ENCODE peak calls at places on chromosomes 7 and 10, in seven cellular contexts. One of them, this sample, is unnamed.

GRCh38 chr7:108037748-108038147 is 34.8 kb upstream of the LAMB1 start:
- DNase-seq in H1: no peak
- DNase-seq in H9: no peak
- DNase-seq in IMR-90: no peak
- DNase-seq in trophoblast cell: no peak
- DNase-seq in mesenchymal stem cell: no peak
- DNase-seq in mesendoderm: no peak
- DNase-seq in this sample: no peak

GRCh38 chr7:2968616-2969397 is 74.9 kb downstream of the CARD11 start:
- DNase-seq in H1: no peak
- DNase-seq in mesenchymal stem cell: no peak
- DNase-seq in trophoblast cell: no peak
- DNase-seq in H9: no peak
- DNase-seq in IMR-90: no peak
- DNase-seq in mesendoderm: no peak
- DNase-seq in this sample: no peak

GRCh38 chr10:74502963-74503608 is 323.3 kb upstream of the KAT6B start:
- DNase-seq in mesenchymal stem cell: peak
- DNase-seq in IMR-90: peak
- DNase-seq in mesendoderm: peak
- DNase-seq in H1: no peak
- DNase-seq in H9: no peak
- DNase-seq in trophoblast cell: no peak
- DNase-seq in this sample: no peak

GRCh38 chr10:75165684-75166622 is 44.6 kb upstream of the VDAC2 start:
- DNase-seq in H9: no peak
- DNase-seq in H1: no peak
- DNase-seq in trophoblast cell: no peak
- DNase-seq in IMR-90: peak
- DNase-seq in mesendoderm: no peak
- DNase-seq in mesenchymal stem cell: no peak
- DNase-seq in this sample: no peak

GRCh38 chr10:14653271-14654161 is 121.2 kb downstream of the FAM107B start:
- DNase-seq in mesendoderm: peak
- DNase-seq in IMR-90: peak
- DNase-seq in trophoblast cell: peak
- DNase-seq in mesenchymal stem cell: peak
- DNase-seq in H9: peak
- DNase-seq in H1: no peak
- DNase-seq in this sample: peak

GRCh38 chr10:127216786-127217185 is 20.4 kb upstream of the INSYN2A start:
- DNase-seq in H1: no peak
- DNase-seq in IMR-90: peak
- DNase-seq in trophoblast cell: no peak
- DNase-seq in H9: no peak
- DNase-seq in mesendoderm: no peak
- DNase-seq in mesenchymal stem cell: no peak
- DNase-seq in this sample: no peak

GRCh38 chr10:74186678-74187077 is 35.7 kb downstream of the ADK start:
- DNase-seq in trophoblast cell: no peak
- DNase-seq in H9: no peak
- DNase-seq in mesenchymal stem cell: peak
- DNase-seq in H1: no peak
- DNase-seq in IMR-90: peak
- DNase-seq in mesendoderm: no peak
- DNase-seq in this sample: no peak

GRCh38 chr7:101923276-101923985 is 106.0 kb downstream of the CUX1 start:
- DNase-seq in mesendoderm: peak
- DNase-seq in H9: no peak
- DNase-seq in H1: no peak
- DNase-seq in trophoblast cell: peak
- DNase-seq in mesenchymal stem cell: no peak
- DNase-seq in IMR-90: peak
- DNase-seq in this sample: no peak

GRCh38 chr10:132677096-132677904 is 108.6 kb downstream of the NKX6-2 start:
- DNase-seq in mesendoderm: no peak
- DNase-seq in H9: peak
- DNase-seq in H1: no peak
- DNase-seq in IMR-90: no peak
- DNase-seq in mesenchymal stem cell: no peak
- DNase-seq in trophoblast cell: no peak
- DNase-seq in this sample: no peak

GRCh38 chr7:157273208-157274202 is 63.3 kb upstream of the DNAJB6 start:
- DNase-seq in mesenchymal stem cell: peak
- DNase-seq in trophoblast cell: peak
- DNase-seq in H1: peak
- DNase-seq in IMR-90: peak
- DNase-seq in H9: peak
- DNase-seq in mesendoderm: peak
- DNase-seq in this sample: peak

GRCh38 chr7:98863601-98864000 is 6.2 kb downstream of the TMEM130 start:
- DNase-seq in IMR-90: no peak
- DNase-seq in mesenchymal stem cell: no peak
- DNase-seq in trophoblast cell: no peak
- DNase-seq in H9: no peak
- DNase-seq in H1: no peak
- DNase-seq in mesendoderm: no peak
- DNase-seq in this sample: no peak

GRCh38 chr7:98856021-98856422 is 13.8 kb downstream of the TMEM130 start:
- DNase-seq in trophoblast cell: no peak
- DNase-seq in H9: no peak
- DNase-seq in H1: no peak
- DNase-seq in IMR-90: peak
- DNase-seq in mesendoderm: no peak
- DNase-seq in mesenchymal stem cell: no peak
- DNase-seq in this sample: no peak

GRCh38 chr7:98862203-98862602 is 7.6 kb downstream of the TMEM130 start:
- DNase-seq in H9: no peak
- DNase-seq in mesendoderm: no peak
- DNase-seq in IMR-90: no peak
- DNase-seq in H1: no peak
- DNase-seq in mesenchymal stem cell: no peak
- DNase-seq in trophoblast cell: no peak
- DNase-seq in this sample: no peak

GRCh38 chr7:98862716-98863420 is 6.9 kb downstream of the TMEM130 start:
- DNase-seq in trophoblast cell: peak
- DNase-seq in IMR-90: no peak
- DNase-seq in mesendoderm: no peak
- DNase-seq in H1: no peak
- DNase-seq in mesenchymal stem cell: no peak
- DNase-seq in H9: no peak
- DNase-seq in this sample: no peak

GRCh38 chr7:98860069-98860468 is 9.7 kb downstream of the TMEM130 start:
- DNase-seq in H9: no peak
- DNase-seq in H1: no peak
- DNase-seq in trophoblast cell: no peak
- DNase-seq in mesendoderm: no peak
- DNase-seq in mesenchymal stem cell: no peak
- DNase-seq in IMR-90: no peak
- DNase-seq in this sample: no peak
- H2BK5ac ChIP-seq in H9: no peak
- H2BK5ac ChIP-seq in H1: no peak
- H2BK5ac ChIP-seq in trophoblast cell: no peak
- H2BK5ac ChIP-seq in mesendoderm: no peak
- H2BK5ac ChIP-seq in mesenchymal stem cell: no peak
- H2BK5ac ChIP-seq in IMR-90: no peak
- H2BK5ac ChIP-seq in this sample: no peak

GRCh38 chr10:33071857-33072256 is 113.8 kb upstream of the ITGB1 start:
- DNase-seq in trophoblast cell: peak
- DNase-seq in H9: no peak
- DNase-seq in mesendoderm: peak
- DNase-seq in IMR-90: no peak
- DNase-seq in H1: no peak
- DNase-seq in mesenchymal stem cell: no peak
- DNase-seq in this sample: no peak
- H2AK5ac ChIP-seq in trophoblast cell: no peak
- H2AK5ac ChIP-seq in H9: no peak
- H2AK5ac ChIP-seq in mesendoderm: no peak
- H2AK5ac ChIP-seq in IMR-90: no peak
- H2AK5ac ChIP-seq in H1: no peak
- H2AK5ac ChIP-seq in mesenchymal stem cell: no peak
- H2AK5ac ChIP-seq in this sample: no peak

DNA sequence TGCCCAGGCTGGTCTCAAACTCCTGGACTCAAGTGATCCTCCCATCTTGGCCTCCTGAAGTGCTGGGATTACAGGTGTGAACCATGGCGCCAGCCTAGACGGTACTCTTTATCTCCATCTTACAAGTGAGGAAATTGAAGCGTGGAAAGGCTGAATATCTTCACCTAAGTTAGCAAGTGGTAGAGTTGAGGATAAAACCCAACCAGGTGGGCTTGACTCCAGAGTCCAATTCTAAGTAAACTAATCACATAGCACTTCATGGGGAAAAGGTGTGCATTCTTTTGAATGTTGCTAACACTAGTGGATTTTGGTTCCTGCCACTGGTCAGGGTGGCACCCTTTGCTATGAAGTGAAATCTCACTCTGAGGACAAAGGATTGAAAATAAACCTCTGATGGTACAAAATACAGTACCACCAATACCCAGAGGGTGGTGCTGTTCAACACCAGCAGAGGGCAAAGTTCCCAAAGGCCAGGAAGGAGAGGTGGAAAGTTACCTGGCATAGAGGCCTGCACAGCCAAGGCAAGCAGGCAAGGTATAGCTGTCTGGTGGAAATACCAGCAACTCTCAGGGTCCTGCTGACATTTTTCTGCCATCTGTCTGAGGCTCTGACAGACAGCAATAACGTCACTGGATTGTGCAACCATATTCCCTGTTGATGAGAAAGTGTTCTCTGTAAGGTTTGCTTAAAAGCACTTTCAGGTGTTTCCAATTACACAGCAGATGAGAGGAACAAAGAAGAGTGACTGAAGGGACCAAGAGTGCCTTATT is 17.6 kb downstream of the ZDHHC16 start:
- DNase-seq in IMR-90: peak
- DNase-seq in trophoblast cell: peak
- DNase-seq in H9: peak
- DNase-seq in H1: peak
- DNase-seq in mesenchymal stem cell: peak
- DNase-seq in mesendoderm: peak
- DNase-seq in this sample: peak
- H2BK5ac ChIP-seq in IMR-90: no peak
- H2BK5ac ChIP-seq in trophoblast cell: no peak
- H2BK5ac ChIP-seq in H9: no peak
- H2BK5ac ChIP-seq in H1: no peak
- H2BK5ac ChIP-seq in mesenchymal stem cell: no peak
- H2BK5ac ChIP-seq in mesendoderm: no peak
- H2BK5ac ChIP-seq in this sample: no peak

DNA sequence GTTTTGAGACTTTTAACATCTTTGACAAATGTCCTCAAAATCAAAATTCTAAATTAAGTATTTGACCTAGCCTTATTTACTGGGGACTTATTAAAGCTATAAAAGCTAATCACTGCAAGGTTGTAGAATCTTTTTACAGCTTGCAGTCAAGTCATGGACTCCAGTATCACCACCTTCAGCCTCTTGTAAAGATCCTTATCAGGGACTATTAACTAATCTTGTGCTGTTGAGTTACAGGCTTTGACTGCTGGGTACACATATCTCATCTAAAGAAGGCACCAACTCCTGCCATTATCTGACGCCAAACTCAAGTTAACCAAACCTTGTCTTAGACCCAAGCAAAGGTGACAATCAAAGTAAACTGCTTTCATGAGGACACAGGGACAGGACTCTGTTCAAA is 621.0 kb upstream of the IGFBP3 start:
- DNase-seq in mesenchymal stem cell: no peak
- DNase-seq in trophoblast cell: no peak
- DNase-seq in H9: no peak
- DNase-seq in IMR-90: no peak
- DNase-seq in H1: no peak
- DNase-seq in mesendoderm: peak
- DNase-seq in this sample: no peak
- H2AK5ac ChIP-seq in mesenchymal stem cell: no peak
- H2AK5ac ChIP-seq in trophoblast cell: no peak
- H2AK5ac ChIP-seq in H9: no peak
- H2AK5ac ChIP-seq in IMR-90: no peak
- H2AK5ac ChIP-seq in H1: no peak
- H2AK5ac ChIP-seq in mesendoderm: no peak
- H2AK5ac ChIP-seq in this sample: no peak

GRCh38 chr10:83605783-83606182 is 533.5 kb upstream of the GHITM start:
- DNase-seq in mesendoderm: no peak
- DNase-seq in H1: no peak
- DNase-seq in trophoblast cell: no peak
- DNase-seq in mesenchymal stem cell: no peak
- DNase-seq in IMR-90: no peak
- DNase-seq in H9: no peak
- DNase-seq in this sample: no peak
- H2BK5ac ChIP-seq in mesendoderm: no peak
- H2BK5ac ChIP-seq in H1: no peak
- H2BK5ac ChIP-seq in trophoblast cell: no peak
- H2BK5ac ChIP-seq in mesenchymal stem cell: no peak
- H2BK5ac ChIP-seq in IMR-90: no peak
- H2BK5ac ChIP-seq in H9: no peak
- H2BK5ac ChIP-seq in this sample: no peak